ENCODE peak calls at places on chromosomes 16 and 17, in ten cellular contexts. One of them, this sample, is unnamed.

GRCh38 chr17:40433551-40434384 is 9.5 kb upstream of the IGFBP4 start:
- DNase-seq in keratinocyte: no peak
- DNase-seq in progenitor cell of endocrine pancreas: no peak
- DNase-seq in HL-60: no peak
- DNase-seq in lower lobe of right lung: no peak
- DNase-seq in ascending aorta: no peak
- DNase-seq in breast epithelium: no peak
- DNase-seq in fibroblast of the aortic adventitia: peak
- DNase-seq in suprapubic skin: peak
- DNase-seq in transverse colon: no peak
- DNase-seq in this sample: no peak

GRCh38 chr16:88121886-88122580 is 170.8 kb downstream of the BANP start:
- DNase-seq in keratinocyte: no peak
- DNase-seq in progenitor cell of endocrine pancreas: no peak
- DNase-seq in HL-60: no peak
- DNase-seq in lower lobe of right lung: no peak
- DNase-seq in ascending aorta: no peak
- DNase-seq in breast epithelium: no peak
- DNase-seq in fibroblast of the aortic adventitia: no peak
- DNase-seq in suprapubic skin: no peak
- DNase-seq in transverse colon: no peak
- DNase-seq in this sample: no peak

GRCh38 chr17:835263-835662 is 53.1 kb downstream of the MRM3 start:
- DNase-seq in keratinocyte: no peak
- DNase-seq in progenitor cell of endocrine pancreas: no peak
- DNase-seq in HL-60: no peak
- DNase-seq in lower lobe of right lung: no peak
- DNase-seq in ascending aorta: no peak
- DNase-seq in breast epithelium: peak
- DNase-seq in fibroblast of the aortic adventitia: peak
- DNase-seq in suprapubic skin: no peak
- DNase-seq in transverse colon: no peak
- DNase-seq in this sample: no peak

GRCh38 chr16:31132979-31133599 is 2.4 kb downstream of the PRSS8 start:
- DNase-seq in keratinocyte: no peak
- DNase-seq in progenitor cell of endocrine pancreas: no peak
- DNase-seq in HL-60: no peak
- DNase-seq in lower lobe of right lung: no peak
- DNase-seq in ascending aorta: no peak
- DNase-seq in breast epithelium: no peak
- DNase-seq in fibroblast of the aortic adventitia: no peak
- DNase-seq in suprapubic skin: no peak
- DNase-seq in transverse colon: no peak
- DNase-seq in this sample: no peak

GRCh38 chr16:64409762-64410161 is 712.1 kb downstream of the CDH11 start:
- DNase-seq in keratinocyte: no peak
- DNase-seq in progenitor cell of endocrine pancreas: no peak
- DNase-seq in HL-60: no peak
- DNase-seq in lower lobe of right lung: no peak
- DNase-seq in ascending aorta: no peak
- DNase-seq in breast epithelium: no peak
- DNase-seq in fibroblast of the aortic adventitia: peak
- DNase-seq in suprapubic skin: no peak
- DNase-seq in transverse colon: no peak
- DNase-seq in this sample: no peak

GRCh38 chr16:56872863-56873391 is 7.9 kb downstream of the SLC12A3 start:
- DNase-seq in keratinocyte: no peak
- DNase-seq in progenitor cell of endocrine pancreas: no peak
- DNase-seq in HL-60: no peak
- DNase-seq in lower lobe of right lung: no peak
- DNase-seq in ascending aorta: no peak
- DNase-seq in breast epithelium: no peak
- DNase-seq in fibroblast of the aortic adventitia: no peak
- DNase-seq in suprapubic skin: no peak
- DNase-seq in transverse colon: no peak
- DNase-seq in this sample: no peak

GRCh38 chr16:85113913-85114312 is 1.6 kb upstream of the CIBAR2 start:
- DNase-seq in keratinocyte: no peak
- DNase-seq in progenitor cell of endocrine pancreas: no peak
- DNase-seq in HL-60: no peak
- DNase-seq in lower lobe of right lung: no peak
- DNase-seq in ascending aorta: no peak
- DNase-seq in breast epithelium: no peak
- DNase-seq in fibroblast of the aortic adventitia: no peak
- DNase-seq in suprapubic skin: no peak
- DNase-seq in transverse colon: no peak
- DNase-seq in this sample: no peak

GRCh38 chr17:54814371-54814770 is 86.3 kb upstream of the TOM1L1 start:
- DNase-seq in keratinocyte: no peak
- DNase-seq in progenitor cell of endocrine pancreas: no peak
- DNase-seq in HL-60: no peak
- DNase-seq in lower lobe of right lung: no peak
- DNase-seq in ascending aorta: no peak
- DNase-seq in breast epithelium: no peak
- DNase-seq in fibroblast of the aortic adventitia: no peak
- DNase-seq in suprapubic skin: no peak
- DNase-seq in transverse colon: no peak
- DNase-seq in this sample: no peak

GRCh38 chr17:79814966-79815835 is 18.3 kb upstream of the CBX8 start:
- DNase-seq in keratinocyte: no peak
- DNase-seq in progenitor cell of endocrine pancreas: no peak
- DNase-seq in HL-60: no peak
- DNase-seq in lower lobe of right lung: peak
- DNase-seq in ascending aorta: no peak
- DNase-seq in breast epithelium: peak
- DNase-seq in fibroblast of the aortic adventitia: peak
- DNase-seq in suprapubic skin: peak
- DNase-seq in transverse colon: peak
- DNase-seq in this sample: no peak

GRCh38 chr16:68436581-68436980 is 11.7 kb downstream of the SMPD3 start:
- DNase-seq in keratinocyte: no peak
- DNase-seq in progenitor cell of endocrine pancreas: no peak
- DNase-seq in HL-60: no peak
- DNase-seq in lower lobe of right lung: no peak
- DNase-seq in ascending aorta: no peak
- DNase-seq in breast epithelium: no peak
- DNase-seq in fibroblast of the aortic adventitia: no peak
- DNase-seq in suprapubic skin: no peak
- DNase-seq in transverse colon: no peak
- DNase-seq in this sample: no peak
- TF ChIP-seq CTCF in keratinocyte: peak
- TF ChIP-seq CTCF in progenitor cell of endocrine pancreas: peak
- TF ChIP-seq CTCF in HL-60: peak
- TF ChIP-seq CTCF in lower lobe of right lung: no peak
- TF ChIP-seq CTCF in ascending aorta: no peak
- TF ChIP-seq CTCF in breast epithelium: no peak
- TF ChIP-seq CTCF in fibroblast of the aortic adventitia: no peak
- TF ChIP-seq CTCF in suprapubic skin: no peak
- TF ChIP-seq CTCF in transverse colon: peak
- TF ChIP-seq CTCF in this sample: peak

DNA sequence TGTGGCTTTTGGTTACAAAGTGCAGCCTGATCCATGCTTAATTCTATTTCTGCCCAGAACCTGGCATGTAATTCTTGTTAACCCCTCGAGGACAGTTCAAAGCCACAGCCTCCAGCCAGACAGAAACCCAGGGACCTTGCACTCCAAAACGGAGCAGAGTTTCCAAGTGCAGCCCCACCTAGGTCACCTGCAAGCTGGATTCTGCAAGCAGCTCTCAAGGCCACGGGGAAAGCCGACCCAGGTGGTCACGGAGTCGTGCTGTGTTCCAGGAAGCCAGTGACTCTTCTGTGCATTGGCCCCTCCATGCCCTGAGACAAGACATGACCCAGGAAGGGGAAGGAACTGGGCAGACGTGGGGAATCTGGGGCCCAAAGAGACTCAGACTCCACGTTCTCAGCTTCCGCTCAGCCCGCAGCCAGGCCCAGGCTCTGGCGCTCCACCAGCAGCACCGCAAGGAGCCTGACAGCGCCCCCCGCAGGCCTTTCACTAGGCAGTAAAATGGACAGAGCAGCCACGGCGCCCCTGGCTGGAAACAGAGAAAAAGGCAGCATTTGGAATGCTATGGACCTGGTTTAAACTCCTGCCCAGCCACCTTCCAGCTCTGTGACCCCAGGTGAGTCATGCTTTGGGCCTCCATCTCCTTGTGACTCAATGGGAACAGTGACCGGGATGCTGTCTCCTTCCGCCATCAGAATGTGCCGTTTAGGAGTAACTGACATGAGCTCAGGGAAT is 27.3 kb upstream of the GSG1L start:
- DNase-seq in keratinocyte: no peak
- DNase-seq in progenitor cell of endocrine pancreas: no peak
- DNase-seq in HL-60: no peak
- DNase-seq in lower lobe of right lung: no peak
- DNase-seq in ascending aorta: no peak
- DNase-seq in breast epithelium: no peak
- DNase-seq in fibroblast of the aortic adventitia: peak
- DNase-seq in suprapubic skin: no peak
- DNase-seq in transverse colon: no peak
- DNase-seq in this sample: no peak
- TF ChIP-seq CTCF in keratinocyte: no peak
- TF ChIP-seq CTCF in progenitor cell of endocrine pancreas: peak
- TF ChIP-seq CTCF in HL-60: no peak
- TF ChIP-seq CTCF in lower lobe of right lung: no peak
- TF ChIP-seq CTCF in ascending aorta: no peak
- TF ChIP-seq CTCF in breast epithelium: no peak
- TF ChIP-seq CTCF in fibroblast of the aortic adventitia: peak
- TF ChIP-seq CTCF in suprapubic skin: no peak
- TF ChIP-seq CTCF in transverse colon: no peak
- TF ChIP-seq CTCF in this sample: no peak

GRCh38 chr16:5060073-5060641 is 5.6 kb downstream of the C16orf89 start:
- DNase-seq in keratinocyte: no peak
- DNase-seq in progenitor cell of endocrine pancreas: no peak
- DNase-seq in HL-60: no peak
- DNase-seq in lower lobe of right lung: no peak
- DNase-seq in ascending aorta: no peak
- DNase-seq in breast epithelium: no peak
- DNase-seq in fibroblast of the aortic adventitia: no peak
- DNase-seq in suprapubic skin: no peak
- DNase-seq in transverse colon: no peak
- DNase-seq in this sample: peak

GRCh38 chr16:5058476-5058875 is 7.3 kb downstream of the C16orf89 start:
- DNase-seq in keratinocyte: no peak
- DNase-seq in progenitor cell of endocrine pancreas: no peak
- DNase-seq in HL-60: no peak
- DNase-seq in lower lobe of right lung: no peak
- DNase-seq in ascending aorta: no peak
- DNase-seq in breast epithelium: no peak
- DNase-seq in fibroblast of the aortic adventitia: no peak
- DNase-seq in suprapubic skin: no peak
- DNase-seq in transverse colon: no peak
- DNase-seq in this sample: peak

GRCh38 chr16:5059386-5060072 is 6.2 kb downstream of the C16orf89 start:
- DNase-seq in keratinocyte: no peak
- DNase-seq in progenitor cell of endocrine pancreas: no peak
- DNase-seq in HL-60: no peak
- DNase-seq in lower lobe of right lung: no peak
- DNase-seq in ascending aorta: no peak
- DNase-seq in breast epithelium: no peak
- DNase-seq in fibroblast of the aortic adventitia: no peak
- DNase-seq in suprapubic skin: no peak
- DNase-seq in transverse colon: no peak
- DNase-seq in this sample: peak

GRCh38 chr16:5054876-5055865 is 10.6 kb downstream of the C16orf89 start:
- DNase-seq in keratinocyte: no peak
- DNase-seq in progenitor cell of endocrine pancreas: no peak
- DNase-seq in HL-60: no peak
- DNase-seq in lower lobe of right lung: peak
- DNase-seq in ascending aorta: no peak
- DNase-seq in breast epithelium: no peak
- DNase-seq in fibroblast of the aortic adventitia: no peak
- DNase-seq in suprapubic skin: no peak
- DNase-seq in transverse colon: no peak
- DNase-seq in this sample: no peak

DNA sequence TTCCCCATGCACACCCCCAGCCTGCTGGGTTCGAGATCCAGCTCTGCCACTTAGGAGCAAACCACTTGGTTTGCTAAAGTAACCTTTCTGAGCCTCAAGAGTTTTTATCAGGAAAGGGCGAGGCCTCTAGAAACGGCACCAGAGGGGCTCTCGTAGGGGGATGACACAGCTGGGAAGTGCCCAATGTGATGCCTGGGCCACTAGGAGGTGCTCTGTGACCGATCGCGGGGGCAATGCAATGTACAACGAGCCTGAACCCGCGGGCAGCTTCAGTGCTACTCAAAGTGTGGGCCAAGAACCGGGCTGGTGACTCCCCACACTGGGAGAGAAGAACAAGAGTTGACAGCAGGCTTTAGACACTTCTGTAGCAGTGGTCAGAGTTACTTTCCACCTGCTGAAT is 9.4 kb downstream of the C16orf89 start:
- DNase-seq in keratinocyte: no peak
- DNase-seq in progenitor cell of endocrine pancreas: no peak
- DNase-seq in HL-60: no peak
- DNase-seq in lower lobe of right lung: no peak
- DNase-seq in ascending aorta: no peak
- DNase-seq in breast epithelium: no peak
- DNase-seq in fibroblast of the aortic adventitia: no peak
- DNase-seq in suprapubic skin: no peak
- DNase-seq in transverse colon: peak
- DNase-seq in this sample: no peak
- TF ChIP-seq CTCF in keratinocyte: peak
- TF ChIP-seq CTCF in progenitor cell of endocrine pancreas: peak
- TF ChIP-seq CTCF in HL-60: peak
- TF ChIP-seq CTCF in lower lobe of right lung: peak
- TF ChIP-seq CTCF in ascending aorta: no peak
- TF ChIP-seq CTCF in breast epithelium: no peak
- TF ChIP-seq CTCF in fibroblast of the aortic adventitia: peak
- TF ChIP-seq CTCF in suprapubic skin: no peak
- TF ChIP-seq CTCF in transverse colon: peak
- TF ChIP-seq CTCF in this sample: peak

DNA sequence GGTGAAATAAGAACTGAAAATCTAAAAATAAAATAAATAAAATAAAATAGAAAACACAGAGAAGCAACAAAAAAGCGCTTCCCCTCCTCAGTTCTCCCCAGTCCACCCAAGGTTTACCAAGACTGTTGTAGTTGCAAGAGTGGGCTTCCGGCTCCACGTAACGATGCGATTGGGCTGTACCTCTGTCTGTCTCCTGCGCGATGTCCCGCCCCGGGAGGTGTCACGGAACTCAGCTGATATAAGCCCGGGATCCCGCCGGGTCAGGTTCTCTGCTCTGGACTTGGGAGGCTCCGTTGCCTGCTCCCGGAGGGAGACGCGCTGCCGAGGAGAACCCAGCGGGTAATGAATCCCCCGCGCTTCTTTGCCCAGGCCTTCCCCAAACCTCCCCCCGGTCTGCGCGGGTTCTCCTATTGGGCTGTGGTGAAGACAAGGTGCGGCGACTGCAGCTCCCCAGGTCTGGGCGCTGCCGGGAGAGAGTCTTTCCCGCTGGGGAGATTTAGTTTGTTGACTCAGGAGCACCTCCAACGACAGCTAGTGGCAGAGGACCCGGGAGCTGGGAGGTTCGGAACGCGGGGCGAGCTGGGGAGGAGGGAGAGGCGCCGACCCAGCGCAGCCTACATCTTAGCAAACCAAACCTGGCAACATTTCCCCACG is at the start of gene SLFN5:
- DNase-seq in keratinocyte: peak
- DNase-seq in progenitor cell of endocrine pancreas: peak
- DNase-seq in HL-60: peak
- DNase-seq in lower lobe of right lung: peak
- DNase-seq in ascending aorta: peak
- DNase-seq in breast epithelium: peak
- DNase-seq in fibroblast of the aortic adventitia: peak
- DNase-seq in suprapubic skin: peak
- DNase-seq in transverse colon: peak
- DNase-seq in this sample: peak
- TF ChIP-seq CTCF in keratinocyte: no peak
- TF ChIP-seq CTCF in progenitor cell of endocrine pancreas: no peak
- TF ChIP-seq CTCF in HL-60: no peak
- TF ChIP-seq CTCF in lower lobe of right lung: no peak
- TF ChIP-seq CTCF in ascending aorta: no peak
- TF ChIP-seq CTCF in breast epithelium: no peak
- TF ChIP-seq CTCF in fibroblast of the aortic adventitia: no peak
- TF ChIP-seq CTCF in suprapubic skin: no peak
- TF ChIP-seq CTCF in transverse colon: no peak
- TF ChIP-seq CTCF in this sample: no peak